ENCODE peak calls at places on chromosomes 12 and 14, in eight cellular contexts. J is NCI-H2227 treated with DMSO at 0.1 percent for 48 hours; W is stimulated activated CD4-positive, alpha-beta T cell treated with anti-CD3 and anti-CD28 coated beads, Interleukin-1b, Interleukin-23, amount 100 ng/mL, for 48 hours; Q is GDM1; E is aorta; N is COR-L47; K is GM10248; D is astrocyte of the hippocampus. Z is an unnamed sample.

GRCh38 chr12:123115409-123116111 is 35.3 kb downstream of the PITPNM2 start:
- DNase-seq in J (no peak), W (no peak), Q (no peak), E (peak; percentile 83), N (no peak), K (peak; percentile 46), D (peak; percentile 83), Z (no peak)

GRCh38 chr14:33728010-33728498 is 222.8 kb downstream of the EGLN3 start:
- DNase-seq in J (no peak), W (no peak), Q (no peak), E (no peak), N (no peak), K (no peak), D (no peak), Z (no peak)

GRCh38 chr12:117092511-117092780 is 6.8 kb downstream of the TESC start:
- DNase-seq in J (no peak), W (no peak), Q (no peak), E (no peak), N (no peak), K (no peak), D (no peak), Z (no peak)

GRCh38 chr12:101713930-101714329 is 16.5 kb downstream of the CHPT1 start:
- DNase-seq in J (no peak), W (no peak), Q (no peak), E (no peak), N (no peak), K (no peak), D (no peak), Z (no peak)

GRCh38 chr12:112664569-112664968 is 127.0 kb upstream of the RPH3A start:
- DNase-seq in J (no peak), W (peak; percentile 3), Q (no peak), E (no peak), N (no peak), K (no peak), D (peak; percentile 44), Z (no peak)

GRCh38 chr12:2673966-2674810 is 120.6 kb upstream of the FKBP4 start:
- DNase-seq in J (no peak), W (no peak), Q (no peak), E (peak; percentile 70), N (no peak), K (no peak), D (no peak), Z (no peak)

GRCh38 chr14:25049559-25050493 is at the start of gene STXBP6:
- DNase-seq in J (peak; percentile 58), W (no peak), Q (no peak), E (peak; percentile 84), N (peak; percentile 71), K (peak; percentile 34), D (peak; percentile 86), Z (no peak)

GRCh38 chr14:95144849-95145248 is 12.5 kb downstream of the DICER1 start:
- DNase-seq in J (no peak), W (no peak), Q (no peak), E (no peak), N (no peak), K (no peak), D (no peak), Z (no peak)

GRCh38 chr12:104615048-104615561 is 158.4 kb downstream of the CHST11 start:
- DNase-seq in J (no peak), W (no peak), Q (no peak), E (peak; percentile 83), N (no peak), K (no peak), D (no peak), Z (no peak)

GRCh38 chr12:52360663-52361271 is 6.5 kb downstream of the KRT85 start:
- DNase-seq in J (no peak), W (no peak), Q (no peak), E (peak; percentile 65), N (no peak), K (no peak), D (no peak), Z (peak; percentile 51)

GRCh38 chr14:96624661-96625435 is 122.7 kb downstream of the PAPOLA start:
- DNase-seq in J (no peak), W (no peak), Q (no peak), E (peak; percentile 72), N (no peak), K (no peak), D (no peak), Z (peak; percentile 56)

GRCh38 chr12:51886021-51886710 is 1.7 kb upstream of the ANKRD33 start:
- DNase-seq in J (no peak), W (peak; percentile 52), Q (peak; percentile 62), E (no peak), N (no peak), K (no peak), D (peak; percentile 67), Z (no peak)

GRCh38 chr12:72433298-72433697 is 161.1 kb downstream of the TRHDE start:
- DNase-seq in J (no peak), W (no peak), Q (no peak), E (no peak), N (no peak), K (no peak), D (no peak), Z (no peak)

GRCh38 chr12:14853966-14854365 is 10.6 kb upstream of the ART4 start:
- DNase-seq in J (peak; percentile 52), W (no peak), Q (no peak), E (no peak), N (peak; percentile 19), K (no peak), D (no peak), Z (no peak)

GRCh38 chr12:108174641-108175040 is 45.6 kb downstream of the WSCD2 start:
- DNase-seq in J (no peak), W (no peak), Q (no peak), E (no peak), N (no peak), K (no peak), D (no peak), Z (no peak)

GRCh38 chr14:93970589-93970966 is 5.8 kb downstream of the ASB2 start:
- DNase-seq in J (no peak), W (peak; percentile 73), Q (peak; percentile 44), E (no peak), N (peak; percentile 17), K (no peak), D (no peak), Z (no peak)

GRCh38 chr14:76844223-76844622 is 18.0 kb downstream of the LRRC74A start:
- DNase-seq in J (no peak), W (peak; percentile 78), Q (peak; percentile 75), E (peak; percentile 82), N (no peak), K (no peak), D (peak; percentile 14), Z (no peak)

GRCh38 chr14:75334191-75335051 is 55.8 kb downstream of the FOS start:
- DNase-seq in J (no peak), W (peak; percentile 44), Q (peak; percentile 86), E (no peak), N (no peak), K (peak; percentile 56), D (no peak), Z (no peak)

GRCh38 chr12:43362910-43363694 is 188.9 kb downstream of the ADAMTS20 start:
- DNase-seq in J (no peak), W (no peak), Q (no peak), E (no peak), N (no peak), K (no peak), D (no peak), Z (no peak)

GRCh38 chr12:89472508-89472907 is 52.1 kb downstream of the GALNT4 start:
- DNase-seq in J (no peak), W (no peak), Q (no peak), E (no peak), N (no peak), K (no peak), D (peak; percentile 52), Z (no peak)

GRCh38 chr12:111788178-111788654 is 21.5 kb downstream of the ALDH2 start:
- DNase-seq in J (no peak), W (no peak), Q (no peak), E (no peak), N (no peak), K (no peak), D (no peak), Z (no peak)

Z was measured in RWPE2.